ENCODE peak calls at places on chromosomes 2 and 18, in eight cellular contexts. V, S, B, E, F, X, W and Z are unnamed samples.

GRCh38 chr2:54895735-54896134 is 154.5 kb downstream of the RTN4 start:
- DNase-seq in V (no peak), X (no peak), B (peak), F (no peak), E (no peak), W (no peak), S (no peak), Z (no peak)

GRCh38 chr2:154477319-154477718 is 221.2 kb upstream of the KCNJ3 start:
- DNase-seq in B (no peak), S (no peak), W (no peak), F (no peak), X (no peak), V (no peak), E (no peak), Z (no peak)

GRCh38 chr2:15223887-15224286 is 337.2 kb downstream of the NBAS start:
- DNase-seq in B (peak), E (peak), X (no peak), W (peak), V (no peak), S (no peak), F (no peak), Z (no peak)

GRCh38 chr2:232787806-232788205 is 11.4 kb upstream of the KCNJ13 start:
- DNase-seq in F (no peak), S (no peak), W (no peak), X (no peak), B (no peak), V (no peak), E (no peak), Z (no peak)

GRCh38 chr2:105510761-105511669 is 112.2 kb upstream of the FHL2 start:
- DNase-seq in V (no peak), E (peak), X (no peak), B (peak), F (no peak), S (no peak), W (peak), Z (no peak)

GRCh38 chr2:207474871-207475485 is 54.8 kb upstream of the CREB1 start:
- DNase-seq in F (no peak), X (no peak), V (no peak), S (no peak), B (peak), E (peak), W (peak), Z (peak)

GRCh38 chr2:133143649-133144048 is 424.6 kb downstream of the NCKAP5 start:
- DNase-seq in S (no peak), E (no peak), F (no peak), V (no peak), B (no peak), X (no peak), W (no peak), Z (no peak)

GRCh38 chr2:109185338-109185737 is 56.3 kb downstream of the SH3RF3 start:
- DNase-seq in V (no peak), E (no peak), F (no peak), S (no peak), W (no peak), B (peak), X (no peak), Z (no peak)

GRCh38 chr2:11746376-11746806 is at the start of gene LPIN1:
- DNase-seq in W (peak), V (peak), F (peak), B (peak), X (peak), E (peak), S (peak), Z (peak)

GRCh38 chr2:127891806-127892205 is 6.0 kb upstream of the AMMECR1L start:
- DNase-seq in X (peak), V (no peak), S (no peak), E (no peak), W (no peak), B (no peak), F (no peak), Z (no peak)

GRCh38 chr2:39024833-39025232 is 96.0 kb downstream of the SOS1 start:
- DNase-seq in F (no peak), E (no peak), X (no peak), S (no peak), W (no peak), V (no peak), B (no peak), Z (no peak)

GRCh38 chr2:59176737-59177136 is 935.6 kb upstream of the FANCL start:
- DNase-seq in B (no peak), E (no peak), S (no peak), V (no peak), F (no peak), X (no peak), W (no peak), Z (no peak)

GRCh38 chr18:75472391-75472790 is 44.9 kb upstream of the SMIM21 start:
- DNase-seq in S (no peak), V (no peak), B (no peak), F (no peak), W (no peak), E (no peak), X (no peak), Z (no peak)

GRCh38 chr2:238527565-238527964 is 100.8 kb downstream of the ASB1 start:
- DNase-seq in E (no peak), B (peak), W (no peak), X (no peak), V (no peak), S (no peak), F (no peak), Z (no peak)

GRCh38 chr2:76307495-76307894 is 596.8 kb upstream of the GCFC2 start:
- DNase-seq in W (no peak), F (no peak), E (no peak), X (no peak), B (no peak), V (no peak), S (no peak), Z (no peak)

GRCh38 chr2:30346475-30347169 is 100.4 kb upstream of the LCLAT1 start:
- DNase-seq in X (peak), B (no peak), W (no peak), S (no peak), V (no peak), F (no peak), E (no peak), Z (no peak)

GRCh38 chr2:162037886-162038285 is 36.1 kb downstream of the DPP4 start:
- DNase-seq in E (no peak), F (no peak), S (no peak), W (no peak), B (no peak), X (no peak), V (no peak), Z (no peak)

GRCh38 chr18:55452123-55452611 is 135.8 kb downstream of the TCF4 start:
- DNase-seq in E (no peak), X (no peak), S (no peak), W (no peak), B (no peak), F (no peak), V (no peak), Z (no peak)

GRCh38 chr2:185921048-185921756 is 182.6 kb downstream of the FSIP2 start:
- DNase-seq in F (no peak), X (no peak), B (no peak), V (no peak), W (no peak), S (no peak), E (no peak), Z (no peak)

GRCh38 chr2:125942585-125943424 is 713.2 kb upstream of the GYPC start:
- DNase-seq in S (no peak), E (no peak), B (no peak), F (no peak), W (no peak), V (no peak), X (no peak), Z (no peak)

GRCh38 chr2:20623241-20623640 is 27.7 kb downstream of the HS1BP3 start:
- DNase-seq in X (no peak), E (no peak), S (no peak), W (no peak), B (no peak), V (no peak), F (no peak), Z (no peak)

GRCh38 chr2:98895221-98895620 is 40.8 kb downstream of the CRACDL start:
- DNase-seq in E (no peak), F (no peak), B (no peak), S (no peak), X (no peak), V (no peak), W (no peak), Z (no peak)

GRCh38 chr2:29753676-29754444 is 167.5 kb downstream of the ALK start:
- DNase-seq in X (no peak), S (no peak), E (no peak), W (peak), V (no peak), F (no peak), B (peak), Z (no peak)

GRCh38 chr2:108220942-108221541 is 18.7 kb upstream of the SULT1C3 start:
- DNase-seq in F (peak), B (no peak), E (no peak), S (no peak), V (no peak), W (no peak), X (no peak), Z (no peak)

GRCh38 chr2:2914252-2914651 is 463.4 kb downstream of the EIPR1 start:
- DNase-seq in F (no peak), V (no peak), S (no peak), W (no peak), B (no peak), X (no peak), E (no peak), Z (no peak)

GRCh38 chr18:80034852-80035406 is 695 bp downstream of the RBFA start:
- DNase-seq in V (no peak), X (no peak), F (no peak), S (no peak), W (no peak), B (peak), E (no peak), Z (no peak)

GRCh38 chr2:17538844-17539554 is 1.5 kb upstream of the VSNL1 start:
- DNase-seq in X (peak), S (no peak), V (no peak), F (no peak), E (no peak), W (peak), B (peak), Z (peak)

GRCh38 chr2:66301073-66301766 is 133.7 kb upstream of the MEIS1 start:
- DNase-seq in V (no peak), B (peak), E (no peak), F (no peak), S (no peak), W (no peak), X (no peak), Z (no peak)

GRCh38 chr2:60652822-60653315 is 99.4 kb upstream of the BCL11A start:
- DNase-seq in B (no peak), E (no peak), S (no peak), F (no peak), X (no peak), W (no peak), V (no peak), Z (no peak)

GRCh38 chr2:203909192-203909945 is 27.2 kb upstream of the ICOS start:
- DNase-seq in E (peak), F (no peak), W (peak), B (peak), S (no peak), X (no peak), V (no peak), Z (peak)

GRCh38 chr2:170155022-170155722 is 22.8 kb upstream of the MYO3B start:
- DNase-seq in W (no peak), X (peak), V (no peak), B (peak), F (no peak), S (no peak), E (peak), Z (no peak)

GRCh38 chr2:99550368-99550767 is 60.6 kb upstream of the REV1 start:
- DNase-seq in V (no peak), E (no peak), S (no peak), X (no peak), B (no peak), F (no peak), W (no peak), Z (no peak)